ENCODE peak calls at places on chromosomes 1 and 21, in four cellular contexts. N is Peyer's patch, A is hepatocyte, L is OCI-LY7. O is an unnamed sample. For H3K9me3, the result is how much of the 10 kb centered on the place peaks cover.

GRCh38 chr1:48552420-48552819 is 80.4 kb upstream of the SPATA6 start:
- DNase-seq in A (peak), N (no peak), L (peak), O (no peak)

GRCh38 chr21:42039911-42040351 is 29.8 kb upstream of the ZBTB21 start:
- DNase-seq in A (peak), L (no peak), N (no peak), O (no peak)

GRCh38 chr1:168441745-168442144 is 102.1 kb downstream of the XCL2 start:
- DNase-seq in L (no peak), A (no peak), N (no peak), O (no peak)

GRCh38 chr21:37845535-37845934 is 70.7 kb downstream of the KCNJ6 start:
- DNase-seq in N (no peak), A (no peak), L (no peak), O (no peak)

GRCh38 chr1:115883240-115883639 is 42.3 kb upstream of the NHLH2 start:
- DNase-seq in N (no peak), A (no peak), L (no peak), O (no peak)

GRCh38 chr1:203179328-203180009 is 3.8 kb upstream of the MYBPH start:
- DNase-seq in L (no peak), N (no peak), A (no peak), O (peak)

GRCh38 chr1:16048573-16049189 is 5.1 kb downstream of the CLCNKB start:
- DNase-seq in N (no peak), A (peak), L (peak), O (peak)

GRCh38 chr1:28812669-28813468 is 899 bp downstream of the OPRD1 start:
- DNase-seq in L (no peak), A (no peak), N (no peak), O (no peak)

GRCh38 chr1:39113109-39113743 is 87.1 kb downstream of the NDUFS5 start:
- DNase-seq in L (no peak), A (no peak), N (no peak), O (no peak)

GRCh38 chr1:9891207-9891606 is 18.9 kb downstream of the CTNNBIP1 start:
- DNase-seq in L (no peak), N (no peak), A (no peak), O (no peak)

GRCh38 chr1:110114173-110114572 is 1.9 kb downstream of the UBL4B start:
- DNase-seq in L (no peak), A (no peak), N (no peak), O (no peak)

GRCh38 chr1:169460193-169460833 is 25.4 kb downstream of the SLC19A2 start:
- DNase-seq in N (no peak), A (no peak), L (no peak), O (no peak)

GRCh38 chr1:43565600-43566360 is 35.1 kb downstream of the PTPRF start:
- DNase-seq in N (peak), A (peak), L (no peak), O (no peak)

GRCh38 chr1:2783435-2784397 is 17.8 kb downstream of the TTC34 start:
- DNase-seq in L (no peak), A (no peak), N (peak), O (no peak)

GRCh38 chr1:2784854-2785630 is 16.5 kb downstream of the TTC34 start:
- DNase-seq in A (no peak), L (no peak), N (peak), O (no peak)

GRCh38 chr1:2786329-2787162 is 14.9 kb downstream of the TTC34 start:
- DNase-seq in A (no peak), N (peak), L (peak), O (no peak)

GRCh38 chr1:2787163-2787911 is 14.2 kb downstream of the TTC34 start:
- DNase-seq in L (no peak), N (peak), A (no peak), O (peak)

DNA sequence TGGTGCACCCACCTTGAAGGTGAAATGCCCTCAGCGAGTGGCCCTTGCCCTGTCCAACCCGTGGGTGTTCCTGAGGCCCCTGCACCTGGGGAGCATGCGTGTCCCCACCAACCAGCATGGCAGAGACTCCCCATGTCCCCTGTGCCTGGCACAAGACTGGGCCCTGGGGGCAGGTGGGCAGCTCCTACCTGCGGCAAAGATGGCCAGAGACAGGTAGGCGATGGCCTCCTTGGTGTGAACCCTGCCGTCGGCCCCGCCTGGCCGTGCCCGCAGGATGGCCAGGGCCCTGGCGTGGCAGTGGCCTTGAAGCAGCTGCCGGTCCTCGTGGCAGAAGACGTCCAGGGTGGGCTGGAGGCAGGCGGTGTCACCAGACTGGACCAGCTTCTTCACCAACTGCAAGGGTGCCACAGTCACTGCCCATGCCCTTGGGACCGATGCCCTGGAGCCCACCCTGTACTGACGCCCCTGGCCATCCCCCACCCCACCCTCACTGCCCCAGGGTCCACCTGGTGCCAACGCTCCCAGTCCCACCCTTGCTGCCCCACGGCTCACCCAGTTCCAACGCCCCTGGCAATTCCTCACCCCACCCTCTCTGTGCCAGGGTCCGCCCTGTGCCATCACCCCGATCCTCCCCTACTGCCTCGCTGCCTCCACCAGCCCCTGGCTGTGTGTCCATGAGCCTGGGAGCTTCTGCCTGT is 15.7 kb downstream of the TTC34 start:
- DNase-seq in N (peak), A (no peak), L (no peak), O (peak)
- H3K9me3 ChIP-seq in N (under half), A (under half), L (under half), O (under half)

DNA sequence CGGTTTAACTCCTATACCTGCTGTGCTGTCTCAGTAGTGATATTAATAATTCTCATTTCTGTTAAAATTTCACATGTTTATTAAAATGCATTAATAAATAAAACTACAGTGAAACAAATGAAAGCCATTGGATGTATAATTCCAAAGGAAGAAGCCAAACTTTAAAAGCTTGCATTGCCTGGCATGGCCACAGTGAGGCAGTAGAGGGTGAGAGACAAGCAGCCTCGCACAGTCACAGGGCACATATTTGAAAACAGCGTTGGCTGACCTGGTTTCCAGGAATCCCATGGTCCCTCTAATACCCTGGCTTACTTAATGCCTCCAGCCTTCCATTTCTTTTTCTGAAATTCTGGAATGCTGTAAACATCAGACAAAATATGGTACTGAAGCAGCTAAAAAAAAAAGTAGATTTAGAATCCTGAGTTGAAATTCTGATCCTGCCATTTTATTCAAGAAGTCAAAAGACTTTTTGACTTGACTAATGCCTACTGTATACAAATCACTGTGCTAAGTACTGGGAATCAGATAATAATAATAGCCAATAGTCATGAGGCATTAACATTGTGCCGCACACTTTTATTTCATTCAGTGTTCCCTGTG is 6.7 kb upstream of the RNASEL start:
- DNase-seq in N (peak), A (peak), L (peak), O (peak)
- TF ChIP-seq CTCF in N (peak), A (peak), L (peak), O (peak)

DNA sequence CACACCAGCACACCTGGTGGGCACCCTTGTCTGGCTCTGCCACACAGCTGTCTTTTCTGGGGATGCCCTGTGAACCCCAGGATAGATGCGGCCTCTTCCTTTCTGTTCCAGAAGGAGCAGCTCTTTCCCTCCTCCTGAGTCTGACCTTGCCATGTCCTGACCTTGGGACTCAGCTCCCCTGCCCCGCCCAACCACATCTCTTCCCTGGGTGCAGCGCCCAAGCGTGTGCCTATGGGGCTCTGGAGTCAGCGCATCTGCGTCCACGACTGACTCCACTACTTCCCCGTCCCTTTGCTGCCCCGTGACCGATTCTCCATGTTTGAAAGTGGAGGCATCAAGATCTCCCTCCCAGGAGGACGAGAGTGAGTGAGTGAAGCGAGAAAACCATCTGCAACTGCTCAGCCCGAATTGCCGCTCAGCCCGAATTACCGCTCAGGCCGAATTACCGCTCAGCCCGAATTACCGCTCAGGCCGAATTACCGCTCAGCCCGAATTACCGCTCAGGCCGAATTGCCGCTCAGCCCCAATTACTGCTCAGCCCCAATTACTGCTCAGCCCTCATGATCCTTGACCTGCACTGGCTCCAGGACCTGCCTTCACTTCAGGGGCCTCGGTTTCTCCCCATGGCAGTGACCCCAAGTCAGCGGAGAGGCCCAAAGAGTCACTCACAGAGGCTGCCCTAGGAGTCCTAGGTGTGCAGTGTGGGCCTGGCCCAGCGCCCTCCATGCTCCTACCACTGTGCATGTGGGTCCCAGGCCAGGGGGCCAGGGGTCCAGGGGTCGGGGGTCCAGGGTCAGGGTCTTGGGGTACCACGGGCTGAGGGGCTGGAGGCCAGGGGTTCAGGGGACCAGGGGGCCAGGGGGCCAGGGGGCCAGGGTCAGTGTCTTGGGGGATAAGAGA is 18.6 kb upstream of the TTC34 start:
- DNase-seq in A (no peak), N (no peak), L (no peak), O (no peak)
- H3K9me3 ChIP-seq in A (under half), N (under half), L (under half), O (under half)

DNA sequence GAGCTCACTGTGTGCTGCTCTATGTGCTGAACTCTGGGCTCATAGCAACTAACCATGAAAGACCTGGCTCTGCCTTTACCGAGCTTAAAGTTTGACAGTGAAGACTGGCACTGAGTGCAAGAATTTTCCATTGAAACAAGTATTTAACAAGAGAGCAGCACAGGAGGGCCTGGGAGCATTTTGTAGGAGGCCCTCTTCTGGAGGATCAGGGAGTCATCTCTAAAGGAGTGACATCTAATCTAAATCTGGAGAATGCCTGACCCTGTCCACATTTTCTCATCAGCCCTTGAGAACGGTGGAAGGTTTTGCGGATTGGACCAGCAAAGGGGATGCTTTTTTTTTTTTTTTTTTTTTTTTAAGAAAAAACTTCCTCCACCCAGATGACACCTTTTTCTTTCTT is 150.8 kb downstream of the ROR1 start:
- DNase-seq in N (no peak), L (no peak), A (no peak), O (no peak)
- TF ChIP-seq CTCF in N (no peak), L (no peak), A (no peak), O (no peak)

GRCh38 chr21:8990326-8991087 is 1530.9 kb upstream of the TPTE start:
- DNase-seq in L (no peak), N (no peak), A (no peak), O (no peak)

GRCh38 chr21:8991968-8992621 is 1529.3 kb upstream of the TPTE start:
- DNase-seq in N (no peak), L (no peak), A (no peak), O (no peak)

GRCh38 chr21:8992731-8993174 is 1528.6 kb upstream of the TPTE start:
- DNase-seq in L (no peak), N (no peak), A (no peak), O (no peak)

GRCh38 chr21:8989883-8990325 is 1531.5 kb upstream of the TPTE start:
- DNase-seq in A (no peak), L (no peak), N (no peak), O (no peak)

DNA sequence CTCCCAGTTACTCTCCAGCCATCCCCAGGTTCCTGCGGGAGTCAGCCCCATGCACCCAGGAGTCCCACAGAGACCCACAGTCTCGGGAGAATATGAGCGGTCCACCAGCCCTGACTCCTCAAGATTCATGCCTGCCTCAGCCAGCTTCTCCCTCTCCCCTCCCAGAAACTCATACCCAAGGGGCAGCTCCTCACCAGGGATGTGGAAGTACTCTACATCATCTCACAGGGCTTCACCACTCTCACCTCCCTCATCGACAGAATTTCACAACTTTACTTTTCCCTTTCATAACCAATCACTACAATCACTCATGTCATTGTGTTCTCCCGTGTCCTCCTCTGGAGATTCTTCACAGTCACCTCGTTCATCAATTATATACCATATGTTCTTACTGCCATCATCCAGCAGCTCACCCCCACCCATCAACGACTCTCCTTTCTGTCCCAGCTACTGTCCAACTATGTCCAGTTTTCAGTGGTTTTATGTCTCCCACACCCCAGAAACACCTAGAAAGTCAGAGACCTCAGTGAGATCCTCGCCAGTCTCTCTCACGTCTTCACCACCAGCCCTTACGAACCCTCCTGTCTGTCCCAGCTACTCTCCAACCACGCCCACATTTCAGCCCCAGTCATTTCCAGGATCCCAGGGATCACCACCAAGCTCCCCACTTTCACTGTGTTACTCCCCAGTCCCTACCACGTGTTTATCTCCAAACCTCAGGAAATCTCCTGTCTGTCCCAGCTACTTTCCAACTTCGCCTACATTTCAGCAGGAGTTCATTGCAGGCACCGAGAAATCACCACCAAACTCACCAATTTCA is 1530.1 kb upstream of the TPTE start:
- DNase-seq in A (no peak), N (no peak), L (no peak), O (no peak)
- H3K9me3 ChIP-seq in A (under half), N (under half), L (under half), O (under half)

DNA sequence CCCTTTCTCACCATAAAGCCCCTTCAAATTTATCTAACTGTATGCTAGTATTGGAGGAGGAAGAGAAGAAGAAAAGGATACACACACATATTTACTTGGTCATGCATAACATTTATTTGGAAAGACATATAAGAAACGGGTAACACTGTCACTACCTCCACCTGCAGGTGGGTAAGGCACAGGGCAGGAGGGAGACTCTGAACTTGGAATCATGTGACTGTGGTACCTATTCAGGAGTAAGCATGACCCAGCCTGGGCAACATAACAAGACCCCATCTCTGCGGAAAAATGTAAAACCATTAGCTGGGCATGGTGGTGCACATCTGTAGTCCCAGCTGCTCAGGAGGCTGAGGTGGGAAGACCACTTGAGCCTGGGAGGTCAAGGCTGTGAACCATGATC is 1.4 kb upstream of the PADI6 start:
- DNase-seq in N (no peak), A (peak), L (no peak), O (no peak)
- TF ChIP-seq CTCF in N (no peak), A (peak), L (peak), O (no peak)

GRCh38 chr1:4702464-4702863 is 48.1 kb downstream of the AJAP1 start:
- DNase-seq in L (no peak), N (no peak), A (no peak), O (no peak)

GRCh38 chr1:4699724-4700301 is 45.4 kb downstream of the AJAP1 start:
- DNase-seq in N (no peak), L (peak), A (no peak), O (no peak)

GRCh38 chr1:4700801-4701200 is 46.4 kb downstream of the AJAP1 start:
- DNase-seq in L (peak), N (no peak), A (no peak), O (no peak)

GRCh38 chr1:4702927-4703326 is 48.5 kb downstream of the AJAP1 start:
- DNase-seq in N (no peak), L (no peak), A (no peak), O (no peak)

GRCh38 chr1:4701276-4701675 is 46.9 kb downstream of the AJAP1 start:
- DNase-seq in L (no peak), N (no peak), A (no peak), O (no peak)
- H3K9me3 ChIP-seq in L (under half), N (under half), A (under half), O (under half)

GRCh38 chr1:227902641-227902990 is 45.1 kb downstream of the WNT9A start:
- DNase-seq in A (no peak), L (no peak), N (no peak), O (no peak)

GRCh38 chr1:227901239-227901905 is 46.4 kb downstream of the WNT9A start:
- DNase-seq in N (no peak), L (no peak), A (no peak), O (peak)

GRCh38 chr1:227903061-227903521 is 44.6 kb downstream of the WNT9A start:
- DNase-seq in L (no peak), A (no peak), N (no peak), O (no peak)

GRCh38 chr1:227900571-227901051 is 47.1 kb downstream of the WNT9A start:
- DNase-seq in N (no peak), L (no peak), A (no peak), O (peak)

DNA sequence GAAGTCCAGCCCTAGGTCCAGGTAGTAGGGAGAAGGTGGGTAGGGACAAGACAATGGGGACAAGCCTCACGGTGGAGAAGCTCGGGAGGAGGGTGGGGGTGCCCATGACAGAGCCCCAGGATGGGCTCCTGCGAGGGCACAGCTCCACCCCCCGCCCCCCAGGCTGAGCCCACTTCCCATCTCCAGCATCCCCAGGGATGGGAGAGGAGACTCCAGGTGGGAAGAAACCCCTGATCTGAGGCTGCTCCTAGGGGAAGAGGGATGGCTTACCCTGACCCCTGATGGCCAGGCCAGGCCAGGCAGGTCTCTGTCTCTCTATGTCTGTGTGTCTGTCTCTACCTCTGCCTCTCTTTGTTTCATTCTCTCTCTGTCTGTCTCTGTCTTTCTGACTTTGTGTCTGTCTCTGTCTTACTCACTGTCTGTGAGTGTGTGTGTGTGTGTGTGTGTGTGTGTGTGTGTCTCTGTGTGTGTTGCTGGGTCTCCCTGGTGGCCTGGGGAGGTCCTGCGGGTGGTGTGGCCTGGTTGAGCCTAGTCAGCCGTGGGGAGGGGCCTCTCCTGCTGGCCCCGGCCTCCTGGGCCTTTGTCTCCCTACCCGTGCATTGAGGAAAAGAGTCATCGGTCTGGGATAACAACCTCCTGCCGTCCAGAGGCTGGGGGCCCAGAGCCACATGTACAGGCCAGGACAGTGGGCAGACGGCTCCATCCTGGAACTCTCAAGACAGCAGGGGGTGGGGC is 45.7 kb downstream of the WNT9A start:
- DNase-seq in N (no peak), A (no peak), L (no peak), O (no peak)
- TF ChIP-seq CTCF in N (no peak), A (no peak), L (no peak), O (no peak)

O was measured in tibial artery.